ENCODE peak calls at places on chromosome 22, in nine cellular contexts. One of them, this sample, is unnamed.
A peak's percentile ranks its signal among the peaks of the same experiment; 100 is the strongest.

GRCh38 chr22:45344339-45344738 is 34.6 kb downstream of the FAM118A start:
- DNase-seq in H9: peak; percentile 38
- DNase-seq in endothelial cell: peak; percentile 19
- DNase-seq in uterus: no peak
- DNase-seq in astrocyte of the cerebellum: no peak
- DNase-seq in heart left ventricle: no peak
- DNase-seq in fibroblast of lung: no peak
- DNase-seq in WTC11: no peak
- DNase-seq in ovary: no peak
- DNase-seq in this sample: no peak

GRCh38 chr22:50665738-50666137 is 6.9 kb upstream of the SHANK3 start:
- DNase-seq in WTC11: no peak
- DNase-seq in uterus: no peak
- DNase-seq in endothelial cell: no peak
- DNase-seq in astrocyte of the cerebellum: no peak
- DNase-seq in fibroblast of lung: no peak
- DNase-seq in ovary: no peak
- DNase-seq in heart left ventricle: no peak
- DNase-seq in H9: no peak
- DNase-seq in this sample: no peak

GRCh38 chr22:36197065-36197440 is 4.6 kb downstream of the APOL4 start:
- DNase-seq in astrocyte of the cerebellum: peak; percentile 35
- DNase-seq in endothelial cell: peak; percentile 61
- DNase-seq in fibroblast of lung: peak; percentile 56
- DNase-seq in uterus: peak; percentile 85
- DNase-seq in WTC11: peak; percentile 47
- DNase-seq in H9: peak; percentile 93
- DNase-seq in ovary: peak; percentile 73
- DNase-seq in heart left ventricle: no peak
- DNase-seq in this sample: no peak

GRCh38 chr22:48756146-48757111 is 1071.2 kb downstream of the BRD1 start:
- DNase-seq in ovary: no peak
- DNase-seq in endothelial cell: peak; percentile 4
- DNase-seq in heart left ventricle: no peak
- DNase-seq in H9: no peak
- DNase-seq in astrocyte of the cerebellum: no peak
- DNase-seq in fibroblast of lung: no peak
- DNase-seq in uterus: no peak
- DNase-seq in WTC11: peak; percentile 9
- DNase-seq in this sample: no peak

GRCh38 chr22:28004021-28004420 is 85.0 kb upstream of the PITPNB start:
- DNase-seq in fibroblast of lung: no peak
- DNase-seq in heart left ventricle: no peak
- DNase-seq in astrocyte of the cerebellum: no peak
- DNase-seq in uterus: no peak
- DNase-seq in WTC11: no peak
- DNase-seq in ovary: no peak
- DNase-seq in H9: no peak
- DNase-seq in endothelial cell: no peak
- DNase-seq in this sample: no peak

GRCh38 chr22:21876486-21877176 is 9.2 kb upstream of the MAPK1 start:
- DNase-seq in H9: no peak
- DNase-seq in heart left ventricle: no peak
- DNase-seq in endothelial cell: no peak
- DNase-seq in astrocyte of the cerebellum: no peak
- DNase-seq in fibroblast of lung: peak; percentile 44
- DNase-seq in WTC11: no peak
- DNase-seq in uterus: no peak
- DNase-seq in ovary: no peak
- DNase-seq in this sample: peak; percentile 28

GRCh38 chr22:37020192-37020479 is 594 bp downstream of the MPST start:
- DNase-seq in ovary: no peak
- DNase-seq in heart left ventricle: no peak
- DNase-seq in fibroblast of lung: peak; percentile 53
- DNase-seq in astrocyte of the cerebellum: no peak
- DNase-seq in endothelial cell: no peak
- DNase-seq in WTC11: no peak
- DNase-seq in uterus: no peak
- DNase-seq in H9: no peak
- DNase-seq in this sample: peak; percentile 58

GRCh38 chr22:49010086-49010863 is 817.4 kb downstream of the BRD1 start:
- DNase-seq in ovary: no peak
- DNase-seq in endothelial cell: no peak
- DNase-seq in fibroblast of lung: no peak
- DNase-seq in heart left ventricle: no peak
- DNase-seq in WTC11: no peak
- DNase-seq in H9: peak; percentile 9
- DNase-seq in uterus: no peak
- DNase-seq in astrocyte of the cerebellum: no peak
- DNase-seq in this sample: no peak

GRCh38 chr22:50118557-50119168 is 28.9 kb downstream of the MOV10L1 start:
- DNase-seq in endothelial cell: no peak
- DNase-seq in astrocyte of the cerebellum: peak; percentile 81
- DNase-seq in H9: no peak
- DNase-seq in WTC11: no peak
- DNase-seq in heart left ventricle: no peak
- DNase-seq in fibroblast of lung: peak; percentile 99
- DNase-seq in ovary: peak; percentile 78
- DNase-seq in uterus: peak; percentile 77
- DNase-seq in this sample: no peak

GRCh38 chr22:35037089-35037488 is 28.9 kb upstream of the ISX start:
- DNase-seq in fibroblast of lung: no peak
- DNase-seq in ovary: no peak
- DNase-seq in heart left ventricle: no peak
- DNase-seq in astrocyte of the cerebellum: no peak
- DNase-seq in WTC11: peak; percentile 50
- DNase-seq in endothelial cell: peak; percentile 9
- DNase-seq in uterus: no peak
- DNase-seq in H9: peak; percentile 54
- DNase-seq in this sample: no peak

GRCh38 chr22:20013382-20013871 is 3.2 kb downstream of the ARVCF start:
- DNase-seq in uterus: peak; percentile 48
- DNase-seq in endothelial cell: peak; percentile 84
- DNase-seq in ovary: peak; percentile 67
- DNase-seq in heart left ventricle: peak; percentile 83
- DNase-seq in astrocyte of the cerebellum: no peak
- DNase-seq in fibroblast of lung: peak; percentile 48
- DNase-seq in WTC11: peak; percentile 91
- DNase-seq in H9: peak; percentile 91
- DNase-seq in this sample: no peak

GRCh38 chr22:17785185-17786184 is 11.2 kb upstream of the BID start:
- DNase-seq in WTC11: peak; percentile 95
- DNase-seq in heart left ventricle: peak; percentile 82
- DNase-seq in astrocyte of the cerebellum: no peak
- DNase-seq in ovary: no peak
- DNase-seq in endothelial cell: peak; percentile 64
- DNase-seq in uterus: no peak
- DNase-seq in H9: peak; percentile 88
- DNase-seq in fibroblast of lung: no peak
- DNase-seq in this sample: peak; percentile 55
- TF ChIP-seq CTCF in WTC11: peak; percentile 65
- TF ChIP-seq CTCF in heart left ventricle: peak; percentile 41
- TF ChIP-seq CTCF in astrocyte of the cerebellum: peak; percentile 37
- TF ChIP-seq CTCF in ovary: no peak
- TF ChIP-seq CTCF in endothelial cell: peak; percentile 68
- TF ChIP-seq CTCF in uterus: no peak
- TF ChIP-seq CTCF in H9: peak; percentile 88
- TF ChIP-seq CTCF in fibroblast of lung: peak; percentile 33
- TF ChIP-seq CTCF in this sample: peak; percentile 46

DNA sequence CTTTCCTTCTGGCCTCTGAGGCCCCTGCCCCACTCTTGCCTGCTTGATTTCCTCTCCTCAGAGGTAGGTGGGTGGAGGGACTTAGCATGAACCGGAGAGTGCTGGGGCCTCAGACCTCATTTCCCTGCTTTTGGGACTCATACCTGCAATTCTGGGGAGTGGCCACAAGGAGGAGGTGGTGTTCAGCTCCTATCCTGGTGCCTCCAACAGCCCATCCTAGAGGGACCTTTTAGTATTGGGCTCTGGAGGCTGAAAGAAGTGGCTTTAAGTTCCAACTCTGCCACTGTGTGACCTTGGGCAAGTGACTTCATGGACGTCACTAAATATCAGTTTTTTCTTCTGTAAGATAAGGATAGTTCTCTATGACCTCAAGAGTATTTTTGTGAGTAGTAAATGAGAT is 98.6 kb downstream of the KIAA1671 start:
- DNase-seq in endothelial cell: no peak
- DNase-seq in uterus: no peak
- DNase-seq in H9: peak; percentile 52
- DNase-seq in astrocyte of the cerebellum: no peak
- DNase-seq in ovary: no peak
- DNase-seq in heart left ventricle: no peak
- DNase-seq in fibroblast of lung: no peak
- DNase-seq in WTC11: peak; percentile 37
- DNase-seq in this sample: no peak
- TF ChIP-seq CTCF in endothelial cell: peak; percentile 68
- TF ChIP-seq CTCF in uterus: no peak
- TF ChIP-seq CTCF in H9: peak; percentile 73
- TF ChIP-seq CTCF in astrocyte of the cerebellum: peak; percentile 35
- TF ChIP-seq CTCF in ovary: no peak
- TF ChIP-seq CTCF in heart left ventricle: peak; percentile 27
- TF ChIP-seq CTCF in fibroblast of lung: peak; percentile 3
- TF ChIP-seq CTCF in WTC11: peak; percentile 37
- TF ChIP-seq CTCF in this sample: peak; percentile 61

GRCh38 chr22:25419247-25420113 is 145.0 kb upstream of the GRK3 start:
- DNase-seq in fibroblast of lung: no peak
- DNase-seq in uterus: no peak
- DNase-seq in ovary: no peak
- DNase-seq in WTC11: no peak
- DNase-seq in endothelial cell: peak; percentile 44
- DNase-seq in heart left ventricle: no peak
- DNase-seq in H9: no peak
- DNase-seq in astrocyte of the cerebellum: no peak
- DNase-seq in this sample: no peak

GRCh38 chr22:25420471-25420924 is 144.0 kb upstream of the GRK3 start:
- DNase-seq in H9: no peak
- DNase-seq in astrocyte of the cerebellum: no peak
- DNase-seq in heart left ventricle: no peak
- DNase-seq in WTC11: no peak
- DNase-seq in uterus: no peak
- DNase-seq in fibroblast of lung: no peak
- DNase-seq in endothelial cell: no peak
- DNase-seq in ovary: no peak
- DNase-seq in this sample: no peak

GRCh38 chr22:25417792-25418191 is 146.7 kb upstream of the GRK3 start:
- DNase-seq in H9: no peak
- DNase-seq in fibroblast of lung: no peak
- DNase-seq in ovary: no peak
- DNase-seq in heart left ventricle: no peak
- DNase-seq in uterus: no peak
- DNase-seq in endothelial cell: no peak
- DNase-seq in astrocyte of the cerebellum: no peak
- DNase-seq in WTC11: no peak
- DNase-seq in this sample: no peak

DNA sequence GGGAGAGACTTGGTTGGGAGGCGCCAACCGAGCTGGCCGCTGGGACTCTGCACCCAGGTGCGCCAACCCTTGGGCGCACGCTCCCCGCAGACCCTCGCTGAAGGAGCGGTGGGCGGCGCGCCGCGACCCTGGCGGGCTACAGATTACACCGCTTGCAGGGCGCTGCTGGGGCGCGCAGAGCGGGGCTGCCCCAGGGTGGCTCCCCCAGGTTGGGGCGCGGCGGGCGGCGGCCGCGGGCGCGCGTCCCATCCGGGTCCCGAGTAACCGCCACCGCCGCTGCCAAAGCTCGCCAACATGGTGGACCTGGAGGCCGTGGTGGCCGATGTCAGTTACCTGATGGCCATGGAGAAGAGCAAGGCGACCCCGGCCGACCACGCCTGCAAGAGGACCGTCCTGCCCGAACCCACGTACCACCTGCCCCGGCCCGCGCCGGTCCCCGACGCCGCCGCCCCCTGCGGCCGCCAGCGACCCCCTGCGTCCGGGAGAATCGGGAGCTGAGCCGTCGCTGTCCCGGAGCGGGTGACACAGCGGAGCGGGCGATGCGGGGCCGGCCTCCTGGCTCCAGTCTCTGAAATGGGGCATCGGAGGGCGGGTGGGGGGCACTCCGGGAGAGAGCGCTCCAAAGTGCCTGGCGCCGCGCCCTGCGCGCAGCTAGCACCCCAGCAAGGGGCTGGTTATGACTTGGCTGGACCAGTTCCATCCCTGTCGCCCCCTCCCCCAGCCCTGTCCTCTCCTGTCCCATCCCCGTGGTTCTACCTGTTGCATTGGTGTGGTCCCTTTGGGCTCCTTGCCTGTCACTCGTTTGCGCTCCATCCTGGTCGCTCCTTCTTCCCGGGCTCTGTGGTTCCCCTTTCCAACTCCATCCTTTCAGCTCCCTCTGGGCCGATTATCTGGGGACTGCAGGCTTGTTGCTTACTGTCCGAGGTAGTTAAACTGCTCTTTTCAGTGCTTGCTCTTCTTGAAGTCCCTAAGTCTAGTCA is 143.3 kb upstream of the GRK3 start:
- DNase-seq in uterus: no peak
- DNase-seq in fibroblast of lung: no peak
- DNase-seq in heart left ventricle: peak; percentile 70
- DNase-seq in astrocyte of the cerebellum: no peak
- DNase-seq in endothelial cell: peak; percentile 38
- DNase-seq in ovary: no peak
- DNase-seq in WTC11: peak; percentile 21
- DNase-seq in H9: peak; percentile 68
- DNase-seq in this sample: no peak
- TF ChIP-seq CTCF in uterus: no peak
- TF ChIP-seq CTCF in fibroblast of lung: no peak
- TF ChIP-seq CTCF in heart left ventricle: no peak
- TF ChIP-seq CTCF in astrocyte of the cerebellum: peak; percentile 14
- TF ChIP-seq CTCF in endothelial cell: no peak
- TF ChIP-seq CTCF in ovary: no peak
- TF ChIP-seq CTCF in WTC11: no peak
- TF ChIP-seq CTCF in H9: peak; percentile 14
- TF ChIP-seq CTCF in this sample: no peak

DNA sequence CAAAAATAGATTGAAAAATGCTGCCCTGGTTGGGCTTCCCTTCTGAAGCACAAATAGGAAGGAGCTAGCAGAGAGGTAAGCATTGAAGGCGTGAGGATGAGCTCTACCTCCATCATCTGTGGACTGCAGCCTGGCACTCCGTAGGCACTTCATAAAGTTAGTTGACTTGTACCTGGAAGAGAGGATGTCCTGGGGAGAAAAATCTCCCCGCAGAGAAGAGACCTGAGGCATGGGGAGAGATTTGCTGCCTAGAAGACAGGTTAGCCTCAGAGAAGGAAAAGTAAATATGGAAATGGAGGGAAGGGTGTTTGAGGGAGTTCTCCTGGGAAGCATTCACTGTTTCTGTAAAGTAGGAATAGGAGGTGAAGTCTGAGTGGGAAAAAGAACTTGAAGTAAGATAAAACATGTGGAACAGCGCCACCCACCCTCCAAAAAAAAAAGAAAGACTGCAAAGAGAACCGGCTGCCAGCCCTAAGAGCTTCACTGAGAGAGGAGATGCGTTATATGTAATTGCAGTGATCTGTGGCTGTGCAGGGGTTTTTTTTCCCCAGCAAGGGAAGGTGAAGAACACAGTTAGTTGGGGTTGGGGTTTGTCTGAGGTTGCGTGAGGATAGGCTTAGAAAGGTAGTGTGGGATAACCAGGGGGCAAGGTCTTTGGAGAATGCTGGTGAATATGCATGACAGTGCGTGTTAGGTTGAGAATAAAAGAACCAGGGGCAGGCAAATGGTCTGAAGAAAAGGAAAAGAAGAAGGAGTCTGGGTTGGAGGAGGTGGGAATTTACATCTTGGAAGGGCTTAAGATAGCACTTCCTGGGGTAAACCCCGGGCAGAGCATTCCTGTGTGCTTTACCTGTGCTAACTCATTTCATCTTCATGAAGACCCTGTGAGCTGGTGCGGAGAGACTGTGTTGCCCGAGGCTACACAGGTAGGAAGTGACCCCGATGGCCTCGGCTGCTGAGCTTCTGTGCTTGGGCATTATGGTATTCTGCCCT is 16.0 kb downstream of the TNRC6B start:
- DNase-seq in uterus: peak; percentile 42
- DNase-seq in fibroblast of lung: peak; percentile 39
- DNase-seq in astrocyte of the cerebellum: no peak
- DNase-seq in endothelial cell: no peak
- DNase-seq in heart left ventricle: no peak
- DNase-seq in ovary: no peak
- DNase-seq in WTC11: peak; percentile 36
- DNase-seq in H9: peak; percentile 79
- DNase-seq in this sample: peak; percentile 15
- TF ChIP-seq CTCF in uterus: no peak
- TF ChIP-seq CTCF in fibroblast of lung: peak; percentile 26
- TF ChIP-seq CTCF in astrocyte of the cerebellum: peak; percentile 54
- TF ChIP-seq CTCF in endothelial cell: no peak
- TF ChIP-seq CTCF in heart left ventricle: no peak
- TF ChIP-seq CTCF in ovary: no peak
- TF ChIP-seq CTCF in WTC11: no peak
- TF ChIP-seq CTCF in H9: peak; percentile 54
- TF ChIP-seq CTCF in this sample: peak; percentile 24